ENCODE peak calls at places on chromosomes 7 and 10, in six cellular contexts. M is AG10803; X is activated T-cell treated with anti-CD3 and anti-CD28 coated beads, Interleukin-2, amount 50 U/mL, for 24 hours; J is T-helper 9 cell; V is RWPE1; N is small intestine. R is an unnamed sample.

GRCh38 chr7:110922906-110923305 is 168.0 kb upstream of the LRRN3 start:
- DNase-seq in M (peak), X (no peak), J (no peak), V (peak), N (no peak), R (no peak)

GRCh38 chr7:101862280-101863220 is 45.1 kb downstream of the CUX1 start:
- DNase-seq in M (no peak), X (no peak), J (no peak), V (no peak), N (no peak), R (no peak)

GRCh38 chr10:91077549-91078017 is 142.9 kb upstream of the PCGF5 start:
- DNase-seq in M (peak), X (no peak), J (no peak), V (no peak), N (peak), R (no peak)

GRCh38 chr10:101001225-101002035 is 1.8 kb downstream of the LZTS2 start:
- DNase-seq in M (peak), X (no peak), J (no peak), V (no peak), N (peak), R (no peak)

GRCh38 chr7:96952974-96953391 is 52.4 kb upstream of the DLX6 start:
- DNase-seq in M (peak), X (no peak), J (no peak), V (peak), N (no peak), R (no peak)

GRCh38 chr10:131943021-131943814 is 38.5 kb downstream of the BNIP3 start:
- DNase-seq in M (no peak), X (peak), J (no peak), V (no peak), N (peak), R (no peak)

GRCh38 chr10:47165711-47166404 is 134.1 kb upstream of the GDF10 start:
- DNase-seq in M (peak), X (peak), J (no peak), V (no peak), N (no peak), R (no peak)

GRCh38 chr10:30092151-30092790 is 32.9 kb upstream of the JCAD start:
- DNase-seq in M (peak), X (no peak), J (no peak), V (no peak), N (no peak), R (no peak)

GRCh38 chr7:131619336-131620305 is 63.2 kb upstream of the PODXL start:
- DNase-seq in M (no peak), X (no peak), J (no peak), V (no peak), N (no peak), R (no peak)